ENCODE peak calls at places on chromosomes 5 and 9, in four cellular contexts. One of them, this sample, is unnamed.
A peak's percentile ranks its signal among the peaks of the same experiment; 100 is the strongest.

GRCh38 chr9:127557466-127557869 is 54.6 kb upstream of the STXBP1 start:
- DNase-seq in coronary artery: no peak
- DNase-seq in epithelial cell of esophagus: no peak
- DNase-seq in H7: peak; percentile 74
- DNase-seq in this sample: peak; percentile 28

GRCh38 chr9:132163457-132163875 is 1.6 kb downstream of the NTNG2 start:
- DNase-seq in epithelial cell of esophagus: no peak
- DNase-seq in H7: no peak
- DNase-seq in coronary artery: no peak
- DNase-seq in this sample: no peak

GRCh38 chr9:92979657-92980056 is 32.3 kb downstream of the FGD3 start:
- DNase-seq in epithelial cell of esophagus: no peak
- DNase-seq in coronary artery: no peak
- DNase-seq in H7: no peak
- DNase-seq in this sample: no peak

GRCh38 chr5:157143127-157143959 is 678 bp upstream of the MED7 start:
- DNase-seq in H7: peak; percentile 57
- DNase-seq in epithelial cell of esophagus: peak; percentile 14
- DNase-seq in coronary artery: no peak
- DNase-seq in this sample: no peak

GRCh38 chr9:71706172-71706571 is 62.1 kb downstream of the CEMIP2 start:
- DNase-seq in H7: no peak
- DNase-seq in coronary artery: no peak
- DNase-seq in epithelial cell of esophagus: no peak
- DNase-seq in this sample: no peak

GRCh38 chr9:90842984-90843383 is 41.4 kb downstream of the SYK start:
- DNase-seq in coronary artery: no peak
- DNase-seq in H7: no peak
- DNase-seq in epithelial cell of esophagus: no peak
- DNase-seq in this sample: peak; percentile 59

GRCh38 chr9:109028457-109028856 is 15.2 kb upstream of the CTNNAL1 start:
- DNase-seq in epithelial cell of esophagus: no peak
- DNase-seq in H7: no peak
- DNase-seq in coronary artery: no peak
- DNase-seq in this sample: no peak

GRCh38 chr9:129868571-129869486 is 33.6 kb downstream of the USP20 start:
- DNase-seq in epithelial cell of esophagus: peak; percentile 69
- DNase-seq in H7: no peak
- DNase-seq in coronary artery: no peak
- DNase-seq in this sample: peak; percentile 93

GRCh38 chr5:132498152-132498551 is 7.6 kb upstream of the IRF1 start:
- DNase-seq in H7: no peak
- DNase-seq in epithelial cell of esophagus: peak; percentile 84
- DNase-seq in coronary artery: peak; percentile 86
- DNase-seq in this sample: no peak

GRCh38 chr5:61329729-61330128 is 2.3 kb upstream of the ZSWIM6 start:
- DNase-seq in epithelial cell of esophagus: no peak
- DNase-seq in coronary artery: no peak
- DNase-seq in H7: peak; percentile 35
- DNase-seq in this sample: no peak

GRCh38 chr5:172078726-172079345 is 72.4 kb upstream of the FBXW11 start:
- DNase-seq in coronary artery: no peak
- DNase-seq in epithelial cell of esophagus: no peak
- DNase-seq in H7: no peak
- DNase-seq in this sample: no peak

GRCh38 chr5:142095035-142095434 is 13.5 kb upstream of the NDFIP1 start:
- DNase-seq in H7: no peak
- DNase-seq in coronary artery: no peak
- DNase-seq in epithelial cell of esophagus: no peak
- DNase-seq in this sample: no peak

GRCh38 chr9:124786881-124787573 is 10.1 kb downstream of the OLFML2A start:
- DNase-seq in coronary artery: peak; percentile 55
- DNase-seq in H7: no peak
- DNase-seq in epithelial cell of esophagus: no peak
- DNase-seq in this sample: no peak

GRCh38 chr5:144202072-144202471 is 31.4 kb downstream of the KCTD16 start:
- DNase-seq in epithelial cell of esophagus: no peak
- DNase-seq in coronary artery: no peak
- DNase-seq in H7: no peak
- DNase-seq in this sample: no peak

GRCh38 chr5:73282383-73282782 is 109.4 kb downstream of the TMEM174 start:
- DNase-seq in H7: no peak
- DNase-seq in epithelial cell of esophagus: no peak
- DNase-seq in coronary artery: no peak
- DNase-seq in this sample: no peak

GRCh38 chr5:34804398-34804797 is 34.6 kb upstream of the TTC23L start:
- DNase-seq in H7: no peak
- DNase-seq in epithelial cell of esophagus: no peak
- DNase-seq in coronary artery: no peak
- DNase-seq in this sample: no peak

GRCh38 chr5:45725537-45725936 is 29.4 kb upstream of the HCN1 start:
- DNase-seq in H7: no peak
- DNase-seq in epithelial cell of esophagus: no peak
- DNase-seq in coronary artery: no peak
- DNase-seq in this sample: no peak

GRCh38 chr9:113875420-113875916 is 641 bp upstream of the ZNF618 start:
- DNase-seq in H7: no peak
- DNase-seq in epithelial cell of esophagus: no peak
- DNase-seq in coronary artery: no peak
- DNase-seq in this sample: no peak

GRCh38 chr5:73815631-73816030 is 189.6 kb downstream of the ARHGEF28 start:
- DNase-seq in coronary artery: no peak
- DNase-seq in epithelial cell of esophagus: peak; percentile 91
- DNase-seq in H7: no peak
- DNase-seq in this sample: no peak

GRCh38 chr9:36327903-36328302 is 69.7 kb upstream of the GNE start:
- DNase-seq in coronary artery: no peak
- DNase-seq in epithelial cell of esophagus: peak; percentile 60
- DNase-seq in H7: no peak
- DNase-seq in this sample: no peak

GRCh38 chr5:5141011-5141599 is 975 bp downstream of the ADAMTS16 start:
- DNase-seq in coronary artery: no peak
- DNase-seq in epithelial cell of esophagus: no peak
- DNase-seq in H7: no peak
- DNase-seq in this sample: no peak
- H3K4me3 ChIP-seq in coronary artery: peak overlapping the region; percentile 67
- H3K4me3 ChIP-seq in epithelial cell of esophagus: no peak overlapping the region
- H3K4me3 ChIP-seq in H7: peak overlapping the region; percentile 81
- H3K4me3 ChIP-seq in this sample: no peak overlapping the region

GRCh38 chr9:98808411-98808815 is 943 bp downstream of the GALNT12 start:
- DNase-seq in coronary artery: no peak
- DNase-seq in epithelial cell of esophagus: no peak
- DNase-seq in H7: peak; percentile 61
- DNase-seq in this sample: no peak
- H3K4me3 ChIP-seq in coronary artery: peak overlapping the region; percentile 79
- H3K4me3 ChIP-seq in epithelial cell of esophagus: peak overlapping the region; percentile 43
- H3K4me3 ChIP-seq in H7: peak overlapping the region; percentile 56
- H3K4me3 ChIP-seq in this sample: peak overlapping the region; percentile 69

GRCh38 chr9:104776787-104777186 is 12.9 kb downstream of the NIPSNAP3B start:
- DNase-seq in H7: no peak
- DNase-seq in epithelial cell of esophagus: no peak
- DNase-seq in coronary artery: no peak
- DNase-seq in this sample: no peak

GRCh38 chr9:104774132-104774531 is 10.2 kb downstream of the NIPSNAP3B start:
- DNase-seq in H7: no peak
- DNase-seq in epithelial cell of esophagus: no peak
- DNase-seq in coronary artery: no peak
- DNase-seq in this sample: no peak

GRCh38 chr9:104775574-104775936 is 11.6 kb downstream of the NIPSNAP3B start:
- DNase-seq in H7: no peak
- DNase-seq in epithelial cell of esophagus: no peak
- DNase-seq in coronary artery: no peak
- DNase-seq in this sample: no peak

GRCh38 chr9:104775961-104776360 is 12.0 kb downstream of the NIPSNAP3B start:
- DNase-seq in H7: no peak
- DNase-seq in epithelial cell of esophagus: peak; percentile 51
- DNase-seq in coronary artery: no peak
- DNase-seq in this sample: no peak

GRCh38 chr9:104774831-104775573 is 11.1 kb downstream of the NIPSNAP3B start:
- DNase-seq in epithelial cell of esophagus: no peak
- DNase-seq in coronary artery: no peak
- DNase-seq in H7: no peak
- DNase-seq in this sample: no peak
- H3K4me3 ChIP-seq in epithelial cell of esophagus: no peak overlapping the region
- H3K4me3 ChIP-seq in coronary artery: no peak overlapping the region
- H3K4me3 ChIP-seq in H7: no peak overlapping the region
- H3K4me3 ChIP-seq in this sample: no peak overlapping the region

DNA sequence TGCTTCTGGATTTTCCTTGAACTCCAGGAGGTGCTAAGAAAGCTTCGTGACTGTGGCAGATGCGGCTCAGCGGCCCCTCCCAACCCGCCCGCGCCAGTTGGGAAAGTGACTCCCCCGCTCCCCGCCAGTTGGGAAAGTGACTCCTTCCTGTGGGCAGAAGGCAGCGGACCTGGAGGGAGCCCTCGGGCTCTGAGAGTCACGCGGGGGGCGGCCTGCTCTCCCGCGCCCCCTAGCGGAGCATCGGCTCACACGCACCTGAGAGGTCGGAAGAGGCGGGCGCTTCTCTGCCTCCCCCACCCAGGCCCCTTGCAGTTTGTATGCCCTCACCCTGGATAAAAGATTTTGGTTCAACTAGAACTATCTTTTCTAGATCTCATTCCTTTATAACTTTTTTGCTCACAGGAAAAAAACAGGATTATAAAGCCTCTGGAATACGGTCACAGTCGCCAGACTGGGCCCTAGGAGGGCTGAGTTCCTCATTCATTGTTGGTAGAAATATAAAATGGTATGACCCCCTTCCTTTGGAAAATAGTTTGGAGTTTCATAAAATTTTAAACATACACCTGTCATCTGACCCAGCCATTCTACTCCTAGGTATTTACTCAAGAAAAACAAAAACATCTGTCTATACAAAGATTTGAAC is 82.2 kb downstream of the HSD17B3 start:
- DNase-seq in epithelial cell of esophagus: peak; percentile 29
- DNase-seq in H7: peak; percentile 94
- DNase-seq in coronary artery: no peak
- DNase-seq in this sample: no peak
- H3K4me3 ChIP-seq in epithelial cell of esophagus: no peak overlapping the region
- H3K4me3 ChIP-seq in H7: no peak overlapping the region
- H3K4me3 ChIP-seq in coronary artery: peak overlapping the region; percentile 60
- H3K4me3 ChIP-seq in this sample: no peak overlapping the region

DNA sequence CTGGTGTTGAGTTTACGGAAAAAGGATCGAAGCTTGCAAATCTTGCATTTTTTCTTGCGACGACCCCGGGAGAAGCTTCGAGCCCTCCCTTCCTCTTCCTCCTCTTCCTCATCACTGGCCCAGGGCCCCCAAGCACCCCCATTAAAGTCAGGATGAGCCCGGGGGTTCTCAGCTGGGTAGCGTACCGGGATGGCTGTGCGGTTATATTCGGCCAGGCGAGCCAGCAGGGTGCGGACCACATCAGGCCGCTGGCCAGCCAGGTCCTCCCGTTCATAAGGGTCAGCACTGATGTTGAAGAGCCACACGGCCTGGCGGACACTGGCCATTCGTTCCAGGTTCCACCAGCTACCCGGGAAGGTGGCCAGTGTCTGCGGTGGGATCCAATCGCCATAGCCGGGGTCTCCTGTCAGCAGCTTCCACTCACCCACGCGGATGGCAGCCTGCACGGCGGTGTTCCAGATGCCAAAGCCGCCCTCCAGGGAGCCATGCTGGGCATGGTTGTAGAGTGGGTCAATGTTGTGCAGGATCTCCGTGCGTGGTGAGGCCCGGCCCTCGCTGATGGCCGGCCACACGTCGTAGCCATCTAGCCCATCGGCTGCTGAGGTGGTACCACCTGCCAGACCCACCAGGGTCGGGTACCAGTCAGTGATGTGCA is 5.3 kb downstream of the ARSI start:
- DNase-seq in epithelial cell of esophagus: no peak
- DNase-seq in coronary artery: no peak
- DNase-seq in H7: no peak
- DNase-seq in this sample: no peak
- H3K4me3 ChIP-seq in epithelial cell of esophagus: no peak overlapping the region
- H3K4me3 ChIP-seq in coronary artery: no peak overlapping the region
- H3K4me3 ChIP-seq in H7: no peak overlapping the region
- H3K4me3 ChIP-seq in this sample: no peak overlapping the region

DNA sequence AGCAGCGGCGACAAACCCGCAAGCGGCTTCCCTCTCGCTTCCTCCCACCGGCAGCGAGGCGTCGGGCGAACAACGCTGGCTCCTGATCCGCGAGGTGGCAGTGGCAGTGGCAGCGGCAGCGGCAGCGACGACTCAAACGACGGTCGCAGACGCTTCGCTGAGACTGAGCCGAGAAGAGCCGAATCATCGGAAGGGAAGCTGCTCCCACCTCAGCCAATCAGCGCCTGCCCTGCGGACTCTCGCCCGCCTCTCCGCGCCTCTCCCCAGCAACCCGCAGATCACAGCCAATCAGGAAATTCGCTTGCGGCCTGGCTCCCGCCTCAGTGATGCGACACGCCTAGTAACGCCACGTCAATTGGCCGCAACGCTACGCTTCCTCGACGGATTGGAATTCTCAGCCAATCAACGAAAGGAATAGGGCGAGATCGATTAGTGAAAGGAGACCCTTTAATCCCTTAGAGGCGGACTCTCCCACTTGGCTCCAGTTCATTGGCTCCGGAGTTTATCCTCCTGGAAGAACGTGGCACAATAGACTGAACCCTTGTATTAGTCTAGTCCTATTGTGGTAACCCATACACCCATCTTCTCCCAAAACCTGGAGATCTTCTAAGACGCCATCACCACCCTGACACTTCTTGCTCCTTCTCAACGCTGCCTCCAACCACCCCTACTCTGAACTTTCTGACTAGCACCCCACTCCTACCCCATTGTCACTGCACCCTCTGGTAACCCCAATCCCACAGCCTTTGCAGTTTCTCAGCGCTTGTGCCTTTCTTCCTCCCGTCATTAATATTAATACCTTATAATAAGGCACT is at the start of gene VCP:
- DNase-seq in coronary artery: peak; percentile 99
- DNase-seq in epithelial cell of esophagus: peak; percentile 99
- DNase-seq in H7: peak; percentile 99
- DNase-seq in this sample: peak; percentile 99
- H3K4me3 ChIP-seq in coronary artery: peak within 1 kb of the TSS; percentile 96
- H3K4me3 ChIP-seq in epithelial cell of esophagus: peak within 1 kb of the TSS; percentile 83
- H3K4me3 ChIP-seq in H7: peak within 1 kb of the TSS; percentile 97
- H3K4me3 ChIP-seq in this sample: peak within 1 kb of the TSS; percentile 89

GRCh38 chr9:135888126-135888765 is 19.1 kb downstream of the CAMSAP1 start:
- DNase-seq in coronary artery: peak; percentile 53
- DNase-seq in epithelial cell of esophagus: no peak
- DNase-seq in H7: no peak
- DNase-seq in this sample: no peak
- H3K4me3 ChIP-seq in coronary artery: no peak overlapping the region
- H3K4me3 ChIP-seq in epithelial cell of esophagus: no peak overlapping the region
- H3K4me3 ChIP-seq in H7: no peak overlapping the region
- H3K4me3 ChIP-seq in this sample: peak overlapping the region; percentile 38

GRCh38 chr5:116853992-116854391 is 279.4 kb upstream of the SEMA6A start:
- DNase-seq in epithelial cell of esophagus: no peak
- DNase-seq in H7: no peak
- DNase-seq in coronary artery: no peak
- DNase-seq in this sample: no peak

GRCh38 chr5:116858705-116859333 is 284.2 kb upstream of the SEMA6A start:
- DNase-seq in H7: no peak
- DNase-seq in coronary artery: no peak
- DNase-seq in epithelial cell of esophagus: no peak
- DNase-seq in this sample: peak; percentile 29

GRCh38 chr5:116861097-116861496 is 286.5 kb upstream of the SEMA6A start:
- DNase-seq in H7: no peak
- DNase-seq in epithelial cell of esophagus: no peak
- DNase-seq in coronary artery: no peak
- DNase-seq in this sample: no peak

GRCh38 chr5:116859666-116860320 is 285.2 kb upstream of the SEMA6A start:
- DNase-seq in coronary artery: no peak
- DNase-seq in epithelial cell of esophagus: peak; percentile 10
- DNase-seq in H7: no peak
- DNase-seq in this sample: no peak

GRCh38 chr5:116856271-116856670 is 281.6 kb upstream of the SEMA6A start:
- DNase-seq in H7: no peak
- DNase-seq in epithelial cell of esophagus: no peak
- DNase-seq in coronary artery: no peak
- DNase-seq in this sample: no peak
- H3K4me3 ChIP-seq in H7: no peak overlapping the region
- H3K4me3 ChIP-seq in epithelial cell of esophagus: no peak overlapping the region
- H3K4me3 ChIP-seq in coronary artery: no peak overlapping the region
- H3K4me3 ChIP-seq in this sample: no peak overlapping the region